ENCODE peak calls at places on chromosome 15, in nine cellular contexts. T, I, G, L, Y, R, D, J and P are unnamed samples. For H3K4me1 and H3K9me3, the result is how much of the 10 kb centered on the place peaks cover.

GRCh38 chr15:96181873-96182301 is 148.6 kb upstream of the NR2F2 start:
- DNase-seq in G (peak), T (no peak), I (no peak), D (no peak), L (no peak), Y (no peak), J (no peak), R (peak), P (peak)

GRCh38 chr15:71013446-71013845 is 101.8 kb upstream of the THSD4 start:
- DNase-seq in R (no peak), J (no peak), Y (no peak), G (no peak), I (no peak), L (no peak), T (no peak), D (no peak), P (no peak)

GRCh38 chr15:45790325-45790943 is 155.6 kb downstream of the SQOR start:
- DNase-seq in L (no peak), T (peak), G (no peak), D (no peak), R (no peak), I (no peak), Y (peak), J (peak), P (no peak)

GRCh38 chr15:88623061-88623460 is 1.9 kb downstream of the AEN start:
- DNase-seq in L (peak), Y (no peak), G (no peak), D (no peak), T (no peak), R (no peak), I (no peak), J (peak), P (no peak)

GRCh38 chr15:72237286-72238224 is 6.6 kb upstream of the PKM start:
- DNase-seq in Y (peak), I (no peak), L (peak), T (peak), R (peak), D (no peak), J (peak), G (no peak), P (peak)

GRCh38 chr15:95734422-95735316 is 595.8 kb upstream of the NR2F2 start:
- DNase-seq in T (no peak), J (no peak), L (no peak), G (no peak), I (no peak), R (no peak), D (no peak), Y (no peak), P (no peak)

GRCh38 chr15:71044006-71044405 is 71.3 kb upstream of the THSD4 start:
- DNase-seq in Y (no peak), J (no peak), D (no peak), T (no peak), G (no peak), I (no peak), L (no peak), R (no peak), P (no peak)

GRCh38 chr15:78415284-78415683 is 22.7 kb upstream of the IREB2 start:
- DNase-seq in D (no peak), G (no peak), I (no peak), Y (no peak), J (no peak), T (no peak), R (no peak), L (no peak), P (no peak)

GRCh38 chr15:49865925-49866757 is 245.3 kb downstream of the DTWD1 start:
- DNase-seq in T (no peak), R (no peak), D (no peak), I (no peak), Y (no peak), J (no peak), G (no peak), L (no peak), P (no peak)

GRCh38 chr15:58240191-58240932 is 102.2 kb downstream of the AQP9 start:
- DNase-seq in D (no peak), G (no peak), L (no peak), T (no peak), I (no peak), Y (no peak), R (no peak), J (no peak), P (no peak)

GRCh38 chr15:63474810-63475316 is 29.5 kb upstream of the USP3 start:
- DNase-seq in D (no peak), G (no peak), J (no peak), Y (no peak), I (no peak), L (no peak), R (no peak), T (no peak), P (no peak)

GRCh38 chr15:37933685-37934084 is 755 bp upstream of the TMCO5A start:
- DNase-seq in R (no peak), Y (no peak), T (no peak), J (no peak), G (no peak), D (no peak), I (no peak), L (no peak), P (no peak)

GRCh38 chr15:85976102-85976501 is 103.6 kb upstream of the AGBL1 start:
- DNase-seq in I (no peak), G (no peak), Y (no peak), T (no peak), R (no peak), D (no peak), J (no peak), L (no peak), P (no peak)

GRCh38 chr15:82647835-82648256 is 683 bp upstream of the CPEB1 start:
- DNase-seq in R (no peak), T (no peak), D (no peak), I (peak), L (no peak), J (no peak), Y (peak), G (no peak), P (no peak)

GRCh38 chr15:67050062-67050461 is 15.3 kb upstream of the SMAD3 start:
- DNase-seq in T (no peak), Y (no peak), G (no peak), D (no peak), L (no peak), J (no peak), I (no peak), R (no peak), P (no peak)

GRCh38 chr15:78364233-78364632 is 24.1 kb downstream of the CRABP1 start:
- DNase-seq in T (peak), I (no peak), L (no peak), D (no peak), G (no peak), Y (peak), R (no peak), J (no peak), P (no peak)

GRCh38 chr15:72962054-72962702 is 90.1 kb upstream of the NEO1 start:
- DNase-seq in G (no peak), I (no peak), R (no peak), T (no peak), D (no peak), J (no peak), L (no peak), Y (no peak), P (no peak)

GRCh38 chr15:64975390-64975789 is 14.3 kb downstream of the SPG21 start:
- DNase-seq in D (no peak), Y (no peak), J (no peak), I (no peak), L (no peak), G (no peak), T (no peak), R (no peak), P (no peak)

GRCh38 chr15:85839637-85840036 is 44.9 kb upstream of the KLHL25 start:
- DNase-seq in J (no peak), R (no peak), D (no peak), I (no peak), G (no peak), T (no peak), Y (no peak), L (no peak), P (no peak)

GRCh38 chr15:25882466-25882865 is 19.3 kb upstream of the ATP10A start:
- DNase-seq in L (no peak), G (no peak), D (no peak), T (no peak), I (no peak), Y (no peak), R (no peak), J (no peak), P (no peak)

GRCh38 chr15:31934821-31935220 is 95.5 kb upstream of the CHRNA7 start:
- DNase-seq in D (no peak), Y (no peak), L (no peak), J (no peak), G (no peak), R (no peak), T (no peak), I (no peak), P (no peak)

GRCh38 chr15:28917791-28918140 is 32.0 kb downstream of the APBA2 start:
- DNase-seq in J (no peak), R (no peak), Y (no peak), L (no peak), I (no peak), D (no peak), G (no peak), T (no peak), P (no peak)

GRCh38 chr15:38888701-38889154 is 324.1 kb upstream of the RASGRP1 start:
- DNase-seq in R (no peak), T (peak), D (no peak), G (no peak), L (no peak), Y (peak), J (no peak), I (no peak), P (peak)

GRCh38 chr15:64437982-64438381 is 22.4 kb upstream of the ZNF609 start:
- DNase-seq in G (no peak), T (no peak), I (no peak), L (no peak), D (no peak), Y (no peak), J (no peak), R (no peak), P (no peak)

GRCh38 chr15:39265261-39265660 is 315.6 kb upstream of the THBS1 start:
- DNase-seq in T (no peak), G (no peak), Y (no peak), L (no peak), I (no peak), J (no peak), D (no peak), R (no peak), P (no peak)

GRCh38 chr15:70502576-70502975 is 260.8 kb downstream of the UACA start:
- DNase-seq in T (no peak), R (no peak), J (no peak), I (no peak), L (no peak), G (no peak), D (no peak), Y (no peak), P (no peak)

GRCh38 chr15:60972301-60972700 is 256.8 kb downstream of the RORA start:
- DNase-seq in T (no peak), I (no peak), R (no peak), J (no peak), D (no peak), G (no peak), L (no peak), Y (no peak), P (no peak)

GRCh38 chr15:66799242-66799641 is 97.2 kb downstream of the SMAD6 start:
- DNase-seq in T (no peak), J (no peak), I (no peak), D (no peak), L (no peak), R (no peak), Y (no peak), G (no peak), P (no peak)

GRCh38 chr15:98875309-98875708 is 132.3 kb downstream of the PGPEP1L start:
- DNase-seq in I (no peak), Y (no peak), L (no peak), D (no peak), R (no peak), G (no peak), T (no peak), J (no peak), P (no peak)

GRCh38 chr15:64681424-64682024 is 93.9 kb downstream of the RBPMS2 start:
- DNase-seq in J (peak), Y (peak), D (no peak), T (peak), L (peak), G (no peak), R (no peak), I (no peak), P (no peak)

GRCh38 chr15:85421116-85421925 is 40.9 kb downstream of the AKAP13 start:
- DNase-seq in J (no peak), Y (no peak), I (no peak), G (no peak), L (no peak), T (no peak), R (no peak), D (no peak), P (no peak)

GRCh38 chr15:63905131-63905530 is 71.4 kb upstream of the HERC1 start:
- DNase-seq in D (no peak), G (peak), L (no peak), Y (no peak), T (no peak), R (no peak), I (no peak), J (no peak), P (no peak)

GRCh38 chr15:70447081-70447480 is 316.3 kb downstream of the UACA start:
- DNase-seq in D (no peak), L (no peak), T (no peak), I (no peak), G (no peak), Y (no peak), J (no peak), R (no peak), P (no peak)

GRCh38 chr15:61112231-61112630 is 116.9 kb downstream of the RORA start:
- DNase-seq in T (no peak), R (no peak), G (no peak), J (no peak), D (no peak), L (no peak), Y (no peak), I (no peak), P (no peak)

GRCh38 chr15:31975446-31976229 is 54.7 kb upstream of the CHRNA7 start:
- DNase-seq in Y (peak), I (no peak), L (no peak), J (no peak), T (peak), R (no peak), G (no peak), D (no peak), P (no peak)

GRCh38 chr15:63933522-63933921 is 99.8 kb upstream of the HERC1 start:
- DNase-seq in D (no peak), L (no peak), I (no peak), G (no peak), J (no peak), Y (no peak), T (no peak), R (no peak), P (no peak)

GRCh38 chr15:38885001-38885400 is 320.4 kb upstream of the RASGRP1 start:
- DNase-seq in G (no peak), Y (no peak), I (no peak), R (no peak), L (peak), D (no peak), T (no peak), J (no peak), P (no peak)

GRCh38 chr15:79969175-79969574 is 1.8 kb downstream of the BCL2A1 start:
- DNase-seq in R (no peak), L (no peak), Y (no peak), D (no peak), G (no peak), I (no peak), J (no peak), T (no peak), P (no peak)
- H3K4me3 ChIP-seq in R (no peak), L (no peak), Y (no peak), D (no peak), G (no peak), I (peak), J (no peak), T (no peak), P (no peak)

GRCh38 chr15:91202510-91202909 is 102.5 kb downstream of the SV2B start:
- DNase-seq in T (no peak), I (no peak), Y (no peak), D (no peak), J (no peak), G (no peak), R (no peak), L (no peak), P (no peak)
- H3K4me1 ChIP-seq in T (under half), I (under half), Y (under half), D (under half), J (under half), G (under half), R (under half), L (under half), P (under half)

GRCh38 chr15:74838746-74839525 is 4.0 kb downstream of the ULK3 start:
- DNase-seq in G (no peak), I (no peak), R (no peak), D (no peak), J (no peak), T (no peak), Y (no peak), L (no peak), P (no peak)
- H3K9me3 ChIP-seq in G (under half), I (under half), R (under half), D (under half), J (under half), T (under half), Y (under half), L (under half), P (under half)

GRCh38 chr15:77070180-77070499 is 769 bp downstream of the TSPAN3 start:
- DNase-seq in L (no peak), T (no peak), D (no peak), R (no peak), Y (no peak), I (no peak), G (no peak), J (no peak), P (no peak)

GRCh38 chr15:77067691-77068367 is 3.1 kb downstream of the TSPAN3 start:
- DNase-seq in I (no peak), T (no peak), R (no peak), J (no peak), L (no peak), D (no peak), Y (no peak), G (no peak), P (no peak)

GRCh38 chr15:77069521-77070121 is 1.3 kb downstream of the TSPAN3 start:
- DNase-seq in Y (no peak), G (no peak), T (no peak), I (no peak), D (no peak), R (no peak), L (no peak), J (peak), P (no peak)

GRCh38 chr15:77066961-77067690 is 3.8 kb downstream of the TSPAN3 start:
- DNase-seq in R (no peak), J (no peak), G (no peak), T (no peak), L (no peak), I (no peak), Y (no peak), D (no peak), P (no peak)

GRCh38 chr15:77068633-77069032 is 2.3 kb downstream of the TSPAN3 start:
- DNase-seq in T (no peak), L (no peak), R (no peak), Y (no peak), G (no peak), D (no peak), I (no peak), J (no peak), P (no peak)
- H3K4me3 ChIP-seq in T (no peak), L (no peak), R (no peak), Y (no peak), G (no peak), D (no peak), I (no peak), J (no peak), P (no peak)

GRCh38 chr15:27254016-27254415 is 283.0 kb downstream of the GABRG3 start:
- DNase-seq in I (no peak), J (no peak), T (peak), R (no peak), Y (no peak), D (no peak), G (no peak), L (no peak), P (no peak)

GRCh38 chr15:27249723-27250160 is 278.8 kb downstream of the GABRG3 start:
- DNase-seq in R (no peak), Y (peak), I (no peak), G (no peak), D (no peak), T (peak), L (no peak), J (no peak), P (no peak)

GRCh38 chr15:27248251-27248650 is 277.3 kb downstream of the GABRG3 start:
- DNase-seq in D (no peak), Y (no peak), I (no peak), L (no peak), G (no peak), R (no peak), J (no peak), T (no peak), P (no peak)

GRCh38 chr15:27249046-27249722 is 278.2 kb downstream of the GABRG3 start:
- DNase-seq in J (no peak), I (no peak), D (no peak), T (peak), R (no peak), Y (peak), L (no peak), G (no peak), P (no peak)

GRCh38 chr15:27250223-27250622 is 279.2 kb downstream of the GABRG3 start:
- DNase-seq in G (no peak), I (no peak), T (peak), Y (no peak), R (no peak), D (no peak), J (no peak), L (no peak), P (no peak)
- H3K4me1 ChIP-seq in G (under half), I (under half), T (under half), Y (under half), R (under half), D (under half), J (under half), L (under half), P (under half)

DNA sequence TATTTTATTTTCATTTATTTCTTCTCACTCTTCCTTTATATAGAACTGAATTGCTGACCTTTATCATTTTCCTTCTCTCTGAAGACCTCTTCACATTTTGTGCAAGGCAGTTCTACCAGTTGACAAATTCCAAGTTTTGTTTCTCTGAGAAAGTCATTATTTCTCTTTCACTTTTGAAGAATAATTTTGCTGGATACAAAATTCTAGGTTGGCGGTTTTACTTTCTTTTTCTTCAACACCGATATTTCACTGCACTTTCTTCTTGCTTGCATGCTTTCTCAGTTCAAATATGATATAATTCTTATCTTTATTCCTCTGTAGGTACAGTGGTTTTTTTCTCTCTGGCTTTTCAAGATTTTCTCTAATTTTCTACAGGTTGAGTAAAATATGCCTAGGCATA is 15.9 kb downstream of the RFX7 start:
- DNase-seq in D (no peak), R (no peak), I (no peak), Y (no peak), L (no peak), G (no peak), J (no peak), T (no peak), P (no peak)
- H3K9me3 ChIP-seq in D (under half), R (under half), I (under half), Y (under half), L (under half), G (under half), J (under half), T (under half), P (under half)

DNA sequence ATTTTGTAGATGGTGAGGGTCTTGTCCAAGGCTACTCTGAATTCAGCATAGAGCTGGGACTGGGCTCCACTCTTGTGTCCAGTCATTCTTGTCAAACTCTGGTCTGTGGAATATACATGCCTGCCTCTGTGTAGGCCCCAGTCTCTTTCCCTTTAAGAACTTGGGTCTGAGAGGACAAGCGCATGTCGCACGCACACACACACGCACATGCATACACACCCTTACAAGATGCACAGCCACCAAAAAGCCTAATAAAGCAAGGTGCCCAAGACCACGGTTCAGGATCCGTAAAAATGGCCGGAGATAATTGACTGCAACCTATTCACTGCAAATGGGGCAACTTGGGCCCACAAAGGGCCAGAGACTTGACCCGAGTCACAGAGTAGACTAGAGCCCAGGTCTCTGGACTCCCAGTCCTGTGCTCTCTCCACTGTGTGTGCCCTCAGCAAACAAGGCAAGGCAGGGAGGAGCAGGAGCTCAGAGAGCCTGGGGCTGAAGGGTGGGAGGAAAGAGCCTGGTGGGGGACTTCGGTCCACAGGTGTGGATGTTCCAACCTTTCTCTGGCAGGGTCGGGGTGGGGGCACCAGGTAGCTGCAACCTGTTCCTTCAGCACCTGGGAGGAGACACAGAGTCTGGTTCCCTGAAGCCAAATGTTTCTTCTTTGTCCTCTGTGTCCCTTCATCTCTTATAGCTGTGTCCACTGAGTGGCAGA is 914 bp upstream of the PAQR5 start:
- DNase-seq in T (no peak), J (no peak), R (no peak), G (no peak), L (no peak), Y (no peak), I (no peak), D (no peak), P (no peak)
- H3K4me3 ChIP-seq in T (no peak), J (no peak), R (no peak), G (no peak), L (no peak), Y (no peak), I (no peak), D (no peak), P (no peak)